ENCODE peak calls at places on chromosomes 6 and 20, in eight cellular contexts. G, B, L, M, H, X, C and Y are unnamed samples. For H3K9me3, the result is how much of the 10 kb centered on the place peaks cover.

GRCh38 chr6:30647802-30648460 is 998 bp downstream of the C6orf136 start:
- DNase-seq in G (no peak), B (peak), L (no peak), M (no peak), H (no peak), X (no peak), C (no peak), Y (no peak)

GRCh38 chr6:45192556-45192955 is 135.6 kb upstream of the RUNX2 start:
- DNase-seq in G (no peak), B (no peak), L (no peak), M (no peak), H (no peak), X (no peak), C (no peak), Y (no peak)

GRCh38 chr6:2687456-2687855 is 63.3 kb downstream of the MYLK4 start:
- DNase-seq in G (no peak), B (no peak), L (no peak), M (no peak), H (no peak), X (no peak), C (no peak), Y (no peak)

GRCh38 chr6:28104392-28105250 is 19.8 kb upstream of the ZSCAN16 start:
- DNase-seq in G (peak), B (peak), L (peak), M (peak), H (peak), X (peak), C (peak), Y (peak)

GRCh38 chr20:16580127-16580526 is 6.9 kb upstream of the KIF16B start:
- DNase-seq in G (no peak), B (no peak), L (no peak), M (no peak), H (no peak), X (no peak), C (peak), Y (no peak)

GRCh38 chr20:40489886-40490285 is 199.2 kb downstream of the MAFB start:
- DNase-seq in G (no peak), B (no peak), L (no peak), M (no peak), H (no peak), X (no peak), C (no peak), Y (no peak)

GRCh38 chr6:130366011-130366963 is at the start of gene TMEM200A:
- DNase-seq in G (peak), B (peak), L (no peak), M (peak), H (peak), X (peak), C (peak), Y (peak)

GRCh38 chr6:154384196-154384595 is 27.6 kb upstream of the IPCEF1 start:
- DNase-seq in G (no peak), B (no peak), L (no peak), M (no peak), H (no peak), X (no peak), C (no peak), Y (no peak)

GRCh38 chr6:98764378-98764911 is 69.9 kb upstream of the POU3F2 start:
- DNase-seq in G (no peak), B (no peak), L (no peak), M (no peak), H (no peak), X (peak), C (no peak), Y (no peak)

GRCh38 chr6:12345694-12346058 is 55.5 kb downstream of the EDN1 start:
- DNase-seq in G (no peak), B (no peak), L (no peak), M (no peak), H (no peak), X (no peak), C (no peak), Y (no peak)

GRCh38 chr6:139881728-139882211 is 507.3 kb upstream of the CITED2 start:
- DNase-seq in G (peak), B (no peak), L (no peak), M (peak), H (no peak), X (peak), C (peak), Y (no peak)

GRCh38 chr6:151695181-151695580 is 112.3 kb upstream of the ESR1 start:
- DNase-seq in G (no peak), B (no peak), L (no peak), M (no peak), H (no peak), X (no peak), C (no peak), Y (no peak)

GRCh38 chr20:53786445-53787267 is 193.0 kb upstream of the ZNF217 start:
- DNase-seq in G (no peak), B (no peak), L (no peak), M (no peak), H (no peak), X (peak), C (no peak), Y (no peak)

GRCh38 chr6:158654498-158654897 is 4.6 kb downstream of the SYTL3 start:
- DNase-seq in G (peak), B (peak), L (no peak), M (no peak), H (peak), X (no peak), C (peak), Y (no peak)

GRCh38 chr6:136640132-136640915 is 90.1 kb upstream of the MAP7 start:
- DNase-seq in G (no peak), B (peak), L (no peak), M (no peak), H (no peak), X (no peak), C (no peak), Y (no peak)

GRCh38 chr6:39224523-39225182 is 4.6 kb downstream of the KCNK5 start:
- DNase-seq in G (no peak), B (no peak), L (no peak), M (no peak), H (no peak), X (no peak), C (no peak), Y (no peak)

GRCh38 chr20:43536041-43536816 is 22.6 kb upstream of the SGK2 start:
- DNase-seq in G (no peak), B (no peak), L (no peak), M (no peak), H (no peak), X (no peak), C (no peak), Y (no peak)

GRCh38 chr6:72826033-72826432 is 204.2 kb downstream of the KCNQ5 start:
- DNase-seq in G (no peak), B (no peak), L (no peak), M (no peak), H (no peak), X (peak), C (no peak), Y (no peak)

GRCh38 chr6:169326067-169326799 is 72.6 kb upstream of the THBS2 start:
- DNase-seq in G (peak), B (no peak), L (no peak), M (no peak), H (no peak), X (no peak), C (peak), Y (no peak)

GRCh38 chr6:155110721-155111120 is 115.6 kb downstream of the TIAM2 start:
- DNase-seq in G (no peak), B (no peak), L (no peak), M (no peak), H (no peak), X (peak), C (no peak), Y (no peak)

GRCh38 chr6:168507297-168507696 is 66.3 kb downstream of the SMOC2 start:
- DNase-seq in G (no peak), B (no peak), L (no peak), M (no peak), H (no peak), X (no peak), C (no peak), Y (no peak)

GRCh38 chr20:56439784-56440291 is 27.8 kb downstream of the CASS4 start:
- DNase-seq in G (no peak), B (no peak), L (no peak), M (peak), H (peak), X (peak), C (no peak), Y (no peak)

GRCh38 chr6:25637946-25638345 is 14.1 kb upstream of the SCGN start:
- DNase-seq in G (peak), B (no peak), L (no peak), M (peak), H (no peak), X (no peak), C (no peak), Y (no peak)

GRCh38 chr6:104118274-104118673 is 741.4 kb downstream of the HACE1 start:
- DNase-seq in G (no peak), B (no peak), L (no peak), M (no peak), H (no peak), X (peak), C (no peak), Y (no peak)

GRCh38 chr6:125220712-125221111 is 67.1 kb downstream of the TPD52L1 start:
- DNase-seq in G (no peak), B (peak), L (no peak), M (no peak), H (no peak), X (no peak), C (no peak), Y (no peak)

GRCh38 chr20:20663841-20664240 is 48.6 kb downstream of the RALGAPA2 start:
- DNase-seq in G (no peak), B (no peak), L (no peak), M (no peak), H (no peak), X (no peak), C (no peak), Y (no peak)

GRCh38 chr6:160837146-160837545 is 135.1 kb downstream of the PLG start:
- DNase-seq in G (no peak), B (no peak), L (no peak), M (no peak), H (no peak), X (no peak), C (no peak), Y (no peak)

GRCh38 chr6:110534731-110535164 is 58.3 kb upstream of the SLC22A16 start:
- DNase-seq in G (no peak), B (peak), L (no peak), M (no peak), H (no peak), X (no peak), C (no peak), Y (no peak)

GRCh38 chr6:110541701-110542309 is 65.4 kb upstream of the SLC22A16 start:
- DNase-seq in G (no peak), B (no peak), L (no peak), M (no peak), H (no peak), X (no peak), C (peak), Y (no peak)

GRCh38 chr6:110538416-110539060 is 62.1 kb upstream of the SLC22A16 start:
- DNase-seq in G (no peak), B (no peak), L (no peak), M (no peak), H (no peak), X (no peak), C (no peak), Y (no peak)

GRCh38 chr6:110542311-110543024 is 66.1 kb upstream of the SLC22A16 start:
- DNase-seq in G (peak), B (no peak), L (no peak), M (no peak), H (no peak), X (no peak), C (peak), Y (no peak)

DNA sequence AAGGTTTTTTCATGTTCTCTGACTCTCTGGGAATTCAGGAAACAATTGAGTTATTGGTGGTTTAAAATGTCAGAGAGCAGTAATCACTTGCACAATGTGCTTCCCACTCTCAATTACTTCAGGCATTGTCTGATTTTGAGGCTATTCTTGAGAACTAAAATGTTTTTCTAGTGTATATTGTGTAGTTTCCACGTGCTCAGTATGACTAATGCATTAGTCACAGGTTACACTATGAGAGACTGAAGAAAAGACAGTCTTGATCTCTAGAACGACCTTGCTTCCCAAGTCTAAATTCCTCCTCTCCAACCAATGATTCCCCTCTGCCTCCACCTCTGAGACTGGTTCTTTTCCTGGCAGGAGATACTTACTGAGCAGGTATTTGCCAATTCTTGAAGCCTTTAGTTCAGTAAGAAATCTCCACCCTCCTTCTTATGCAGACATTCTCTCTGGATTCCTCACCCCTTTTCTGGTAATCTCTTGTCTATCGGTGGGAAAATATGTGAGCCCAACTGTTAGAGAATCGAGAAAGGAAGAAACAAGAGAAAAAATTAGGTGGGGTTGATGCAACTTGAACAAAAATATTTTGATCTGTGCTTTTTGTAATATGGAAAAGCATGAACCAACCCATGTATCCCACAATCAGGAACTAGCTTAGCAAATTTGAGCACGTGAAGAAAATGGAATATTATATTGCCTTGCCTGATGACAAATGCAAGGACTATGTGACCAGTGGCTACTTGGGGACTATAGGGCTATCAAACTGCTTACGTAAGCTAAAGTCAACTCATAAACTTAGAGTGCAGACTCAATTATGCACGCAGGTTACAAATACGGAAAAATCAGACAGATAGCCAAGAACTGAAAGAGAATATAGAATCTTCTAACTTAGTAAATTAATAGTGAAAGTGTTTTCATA is 61.1 kb upstream of the SLC22A16 start:
- DNase-seq in G (no peak), B (no peak), L (no peak), M (no peak), H (no peak), X (peak), C (no peak), Y (no peak)
- H3K9me3 ChIP-seq in G (under half), B (under half), L (under half), M (under half), H (under half), X (under half), C (under half), Y (under half)

GRCh38 chr20:59662856-59663512 is 58.6 kb downstream of the PHACTR3 start:
- DNase-seq in G (no peak), B (no peak), L (no peak), M (no peak), H (peak), X (no peak), C (no peak), Y (no peak)
- H3K9me3 ChIP-seq in G (under half), B (under half), L (under half), M (under half), H (under half), X (under half), C (under half), Y (under half)

DNA sequence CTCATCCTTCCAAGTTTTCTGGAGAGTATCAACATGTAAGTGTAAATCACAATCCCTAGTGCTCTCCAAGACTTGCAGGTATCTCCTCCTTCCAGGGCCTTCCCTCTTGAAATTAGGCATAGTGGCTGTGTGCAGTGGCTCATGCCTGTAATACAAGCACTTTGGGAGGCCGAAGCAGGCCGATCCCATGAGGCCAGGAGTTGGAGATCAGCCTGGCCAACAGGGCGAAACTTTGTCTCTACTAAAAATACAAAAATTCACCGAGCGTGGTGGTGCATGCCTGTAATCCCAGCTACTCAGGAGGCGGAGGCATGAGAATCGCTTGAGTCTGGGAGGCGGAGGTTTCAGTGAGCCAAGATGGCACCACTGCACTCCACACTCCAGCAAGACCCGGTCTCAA is 9.4 kb upstream of the ANGPT4 start:
- DNase-seq in G (no peak), B (no peak), L (no peak), M (no peak), H (no peak), X (no peak), C (no peak), Y (no peak)
- H3K9me3 ChIP-seq in G (under half), B (under half), L (under half), M (under half), H (under half), X (under half), C (under half), Y (under half)

GRCh38 chr6:114465511-114465910 is 122.7 kb upstream of the HS3ST5 start:
- DNase-seq in G (no peak), B (no peak), L (no peak), M (no peak), H (no peak), X (no peak), C (no peak), Y (no peak)
- H3K9me3 ChIP-seq in G (under half), B (under half), L (under half), M (under half), H (under half), X (under half), C (under half), Y (under half)

GRCh38 chr6:165092881-165093595 is 216.4 kb downstream of the C6orf118 start:
- DNase-seq in G (no peak), B (no peak), L (no peak), M (no peak), H (no peak), X (no peak), C (no peak), Y (no peak)

GRCh38 chr6:165096209-165096608 is 213.2 kb downstream of the C6orf118 start:
- DNase-seq in G (no peak), B (no peak), L (no peak), M (no peak), H (no peak), X (no peak), C (no peak), Y (no peak)

GRCh38 chr6:165096868-165097267 is 212.5 kb downstream of the C6orf118 start:
- DNase-seq in G (no peak), B (no peak), L (no peak), M (no peak), H (no peak), X (no peak), C (no peak), Y (no peak)

GRCh38 chr6:165098165-165098564 is 211.2 kb downstream of the C6orf118 start:
- DNase-seq in G (no peak), B (no peak), L (no peak), M (no peak), H (no peak), X (no peak), C (no peak), Y (no peak)
- H3K9me3 ChIP-seq in G (under half), B (under half), L (under half), M (under half), H (half or more), X (under half), C (under half), Y (under half)